ENCODE peak calls at places on chromosomes 3 and 15, in five cellular contexts. E, W, J, F and Q are unnamed samples.

GRCh38 chr15:34359416-34359815 is 7.6 kb downstream of the LPCAT4 start:
- DNase-seq in E (no peak), W (no peak), J (peak), F (no peak), Q (no peak)

GRCh38 chr3:106206165-106206564 is 337.4 kb upstream of the CBLB start:
- DNase-seq in E (no peak), W (peak), J (peak), F (peak), Q (peak)

GRCh38 chr3:4866841-4867240 is 112.4 kb upstream of the BHLHE40 start:
- DNase-seq in E (no peak), W (peak), J (peak), F (peak), Q (peak)

GRCh38 chr3:72008226-72008996 is 223.5 kb upstream of the PROK2 start:
- DNase-seq in E (no peak), W (peak), J (no peak), F (peak), Q (peak)

GRCh38 chr3:100932491-100932890 is 60.7 kb downstream of the ABI3BP start:
- DNase-seq in E (no peak), W (peak), J (no peak), F (no peak), Q (no peak)

GRCh38 chr15:70488941-70489848 is 274.2 kb downstream of the UACA start:
- DNase-seq in E (no peak), W (no peak), J (no peak), F (no peak), Q (no peak)

GRCh38 chr3:143121240-143122088 is 1.9 kb downstream of the CHST2 start:
- DNase-seq in E (no peak), W (peak), J (peak), F (peak), Q (peak)

GRCh38 chr3:11530153-11530721 is 113.5 kb downstream of the VGLL4 start:
- DNase-seq in E (no peak), W (peak), J (no peak), F (peak), Q (peak)

GRCh38 chr3:184005981-184006507 is 11.6 kb downstream of the ABCC5 start:
- DNase-seq in E (peak), W (peak), J (peak), F (peak), Q (peak)

GRCh38 chr15:90873998-90874605 is 5.7 kb downstream of the FURIN start:
- DNase-seq in E (no peak), W (peak), J (no peak), F (no peak), Q (peak)

GRCh38 chr3:158663832-158664231 is 8.6 kb downstream of the LXN start:
- DNase-seq in E (no peak), W (no peak), J (no peak), F (no peak), Q (no peak)

GRCh38 chr3:23712656-23713559 is 92.8 kb upstream of the UBE2E1 start:
- DNase-seq in E (peak), W (peak), J (no peak), F (peak), Q (peak)

GRCh38 chr3:171353423-171353822 is 106.8 kb downstream of the TNIK start:
- DNase-seq in E (no peak), W (peak), J (no peak), F (no peak), Q (no peak)

GRCh38 chr3:153974614-153975013 is 146.6 kb upstream of the ARHGEF26 start:
- DNase-seq in E (no peak), W (no peak), J (no peak), F (no peak), Q (no peak)

GRCh38 chr3:187744169-187745151 is 808 bp downstream of the BCL6 start:
- DNase-seq in E (no peak), W (peak), J (peak), F (peak), Q (peak)

GRCh38 chr3:77825045-77825827 is 785.3 kb downstream of the ROBO2 start:
- DNase-seq in E (peak), W (peak), J (peak), F (peak), Q (peak)

GRCh38 chr15:41494190-41494921 is 682 bp downstream of the ITPKA start:
- DNase-seq in E (no peak), W (no peak), J (peak), F (no peak), Q (no peak)

GRCh38 chr15:41493902-41494189 is 172 bp downstream of the ITPKA start:
- DNase-seq in E (no peak), W (no peak), J (no peak), F (no peak), Q (no peak)

GRCh38 chr15:41495736-41496599 is 2.3 kb downstream of the ITPKA start:
- DNase-seq in E (no peak), W (no peak), J (peak), F (no peak), Q (no peak)

GRCh38 chr15:41493205-41493901 is at the start of gene ITPKA:
- DNase-seq in E (peak), W (peak), J (peak), F (peak), Q (peak)

DNA sequence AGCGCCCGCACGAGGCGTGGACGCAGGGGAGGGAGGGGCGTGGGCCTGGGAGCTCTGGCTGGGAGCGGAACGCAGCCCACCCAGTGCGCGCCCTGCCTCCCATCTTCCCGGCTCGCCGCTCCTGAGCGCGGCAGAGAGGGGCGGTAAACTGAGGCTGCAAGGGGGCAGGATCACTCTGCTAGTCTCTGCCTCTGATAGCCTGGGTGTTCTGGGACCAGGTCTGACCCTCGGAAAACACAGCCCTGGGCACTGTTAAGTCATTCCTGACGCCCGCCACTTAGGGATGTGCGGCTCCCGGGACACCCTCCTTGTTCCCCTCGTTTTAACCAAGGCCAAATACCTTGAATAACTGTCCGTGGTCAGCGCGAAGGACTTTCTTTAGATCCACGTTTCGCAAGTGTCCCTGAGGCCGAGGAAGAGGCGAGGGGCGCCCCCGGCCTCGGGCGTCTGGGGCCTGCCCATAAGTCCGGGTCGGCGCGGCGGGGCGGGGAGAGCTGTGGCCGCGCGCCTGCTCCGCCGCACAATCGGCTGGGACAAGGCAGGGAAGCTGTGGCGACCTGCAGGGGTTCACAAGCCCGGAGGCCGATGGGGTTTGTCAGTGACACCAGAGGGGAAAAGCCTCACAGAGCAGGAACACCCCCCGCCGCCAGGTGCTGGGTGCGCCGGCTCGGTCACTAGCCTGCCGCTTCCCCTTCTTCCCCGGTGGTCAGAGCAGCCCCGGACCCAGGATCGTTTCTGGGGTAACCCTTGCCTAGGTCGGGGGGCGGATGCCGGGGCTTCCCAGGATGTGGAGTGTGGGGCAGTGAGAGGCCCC is 1.5 kb downstream of the ITPKA start:
- DNase-seq in E (no peak), W (no peak), J (peak), F (no peak), Q (no peak)
- H3K4me3 ChIP-seq in E (no peak), W (peak), J (peak), F (no peak), Q (peak)

GRCh38 chr15:51621917-51622268 is 678 bp downstream of the DMXL2 start:
- DNase-seq in E (peak), W (peak), J (peak), F (peak), Q (peak)
- TF ChIP-seq CTCF in E (no peak), W (peak), J (no peak), F (peak), Q (peak)

DNA sequence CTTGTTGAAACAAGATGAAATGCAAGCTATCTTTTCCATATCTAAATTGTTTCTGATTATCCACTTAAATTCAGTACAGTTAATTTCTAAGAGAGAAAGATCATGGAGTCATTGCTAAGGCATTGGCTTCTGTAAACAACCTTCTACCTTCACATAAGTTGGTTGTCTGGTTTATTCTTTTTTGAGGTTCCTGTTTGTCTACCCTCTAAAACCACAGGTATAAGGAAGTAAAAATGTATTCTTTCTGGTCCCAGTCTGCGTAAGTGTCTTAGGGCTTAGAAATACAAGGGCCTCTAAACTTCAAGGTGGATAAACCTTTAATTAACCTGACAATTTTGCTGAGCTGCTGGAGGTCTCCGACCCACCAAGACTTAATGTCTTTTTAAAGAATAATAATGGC is 3.6 kb upstream of the ATOSA start:
- DNase-seq in E (no peak), W (no peak), J (no peak), F (no peak), Q (no peak)
- H3K4me3 ChIP-seq in E (no peak), W (no peak), J (no peak), F (no peak), Q (no peak)

DNA sequence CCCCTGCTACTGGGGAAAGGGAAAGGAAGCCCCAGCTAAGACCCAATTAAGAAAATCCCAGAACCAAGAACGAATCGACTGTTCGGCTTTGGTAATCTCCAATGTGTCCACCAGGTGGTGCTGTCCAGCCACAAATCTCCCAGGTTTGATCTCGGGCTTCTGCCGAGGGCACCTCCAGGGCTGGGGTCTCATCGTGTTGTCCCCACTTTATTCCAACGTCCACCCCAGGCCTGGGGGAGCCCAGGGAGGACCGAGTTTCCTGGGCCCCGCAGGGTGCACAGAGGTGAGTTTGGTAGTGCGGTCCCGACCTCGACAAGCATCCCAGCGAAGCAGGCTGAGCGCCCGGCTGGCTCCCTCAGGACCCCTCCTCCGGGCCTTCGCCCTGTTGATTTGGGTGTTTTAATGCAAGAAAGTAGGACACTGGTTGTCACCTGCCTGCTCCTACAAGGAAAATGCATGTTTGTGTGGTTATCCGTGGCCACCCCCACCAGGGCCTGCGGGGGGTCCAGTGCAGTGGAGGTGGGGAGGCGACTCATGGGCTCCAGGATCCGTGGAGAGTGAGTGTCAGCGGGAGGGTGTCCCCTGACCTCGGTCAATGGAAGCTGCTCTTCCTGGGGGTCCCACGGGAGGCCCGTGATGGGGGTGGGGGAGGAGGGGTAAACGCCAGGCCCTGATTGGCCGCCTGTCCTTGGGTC is 185.0 kb downstream of the GOLGA6L6 start:
- DNase-seq in E (no peak), W (no peak), J (peak), F (no peak), Q (peak)
- TF ChIP-seq CTCF in E (no peak), W (peak), J (peak), F (peak), Q (peak)

GRCh38 chr3:128881576-128881975 is 2.2 kb downstream of the ACAD9 start:
- DNase-seq in E (no peak), W (no peak), J (no peak), F (no peak), Q (no peak)
- H3K4me3 ChIP-seq in E (no peak), W (no peak), J (no peak), F (no peak), Q (no peak)

GRCh38 chr15:85760531-85761371 is 34.0 kb downstream of the KLHL25 start:
- DNase-seq in E (no peak), W (no peak), J (no peak), F (no peak), Q (no peak)
- TF ChIP-seq CTCF in E (no peak), W (no peak), J (no peak), F (no peak), Q (peak)

DNA sequence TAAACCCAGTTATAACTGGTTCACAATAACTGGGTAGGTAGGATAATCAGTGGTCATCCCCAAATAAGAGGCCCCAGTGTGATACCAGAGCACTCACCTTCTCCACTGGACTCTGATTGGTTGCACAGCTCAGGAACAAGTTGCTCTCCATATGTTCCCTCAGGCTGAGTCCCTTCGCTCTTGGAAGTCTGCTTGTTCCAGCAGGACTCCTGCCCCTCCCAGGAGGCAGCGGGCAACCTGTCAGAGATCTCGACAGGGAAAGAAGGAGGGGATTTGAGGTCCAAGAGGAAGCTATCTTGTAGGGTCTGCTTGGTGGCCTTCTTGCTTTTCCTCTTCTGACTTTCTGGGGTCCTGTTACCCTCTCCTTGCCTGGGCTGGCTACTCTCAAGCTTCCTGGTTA is 51.6 kb upstream of the HEG1 start:
- DNase-seq in E (no peak), W (no peak), J (no peak), F (no peak), Q (peak)
- H3K4me3 ChIP-seq in E (no peak), W (no peak), J (no peak), F (no peak), Q (peak)

DNA sequence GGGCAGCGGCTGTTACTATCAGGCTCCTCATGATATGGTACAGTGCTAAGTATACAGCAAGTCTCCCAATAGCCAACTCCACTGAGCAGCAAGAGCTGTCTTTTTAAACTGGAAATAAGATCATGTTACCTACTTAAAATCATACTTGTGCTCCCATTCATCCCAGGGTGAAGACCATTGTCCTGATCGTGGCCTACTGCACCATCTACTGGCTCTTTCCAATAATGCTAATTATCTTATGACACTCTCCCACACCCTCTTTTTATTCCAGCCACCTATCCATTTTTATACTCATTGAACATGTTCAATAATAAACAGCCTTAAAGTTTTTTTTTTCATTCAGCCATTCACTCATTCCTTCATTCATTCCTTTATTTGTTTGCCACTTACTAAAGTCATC is 117.7 kb downstream of the GBE1 start:
- DNase-seq in E (no peak), W (peak), J (no peak), F (peak), Q (peak)
- TF ChIP-seq CTCF in E (no peak), W (peak), J (no peak), F (peak), Q (peak)

DNA sequence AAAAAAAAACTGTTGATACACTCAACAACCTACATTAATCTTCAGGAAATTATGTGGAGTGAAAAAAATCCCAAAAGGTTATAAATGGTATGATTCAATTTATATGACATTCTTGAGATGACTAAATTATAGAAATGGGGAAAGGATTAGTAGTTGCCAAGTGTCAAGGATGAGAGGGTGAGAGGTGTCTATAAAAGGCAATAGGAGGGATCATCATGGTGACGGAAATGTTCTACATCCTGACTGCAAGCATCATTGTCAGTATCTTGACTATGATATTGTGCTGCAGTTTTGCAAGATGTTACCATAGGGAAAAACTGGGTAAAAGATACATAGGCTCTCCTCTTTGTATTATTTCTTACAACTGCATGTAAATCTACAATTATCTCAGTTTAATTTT is 125.6 kb downstream of the FRMD5 start:
- DNase-seq in E (no peak), W (no peak), J (no peak), F (no peak), Q (no peak)
- H3K4me3 ChIP-seq in E (no peak), W (no peak), J (no peak), F (no peak), Q (no peak)

DNA sequence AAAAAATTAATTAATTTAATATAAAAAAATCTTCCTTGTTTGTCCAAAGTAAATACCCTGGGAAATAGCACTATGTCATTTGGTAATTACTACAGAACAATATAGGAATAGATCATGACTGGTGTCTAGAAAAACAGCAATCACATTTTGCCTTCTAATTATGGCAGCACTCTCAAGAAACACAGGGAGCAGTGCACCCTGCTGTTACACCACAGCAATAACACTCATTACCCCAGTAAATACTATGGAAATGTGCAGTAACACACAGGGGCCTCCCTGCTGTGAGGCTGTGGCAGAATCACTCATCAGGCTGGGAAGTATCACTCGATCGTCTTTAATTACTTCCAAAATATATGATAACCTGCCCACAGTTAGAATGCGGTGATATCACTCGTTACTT is 646.0 kb downstream of the TUSC7 start:
- DNase-seq in E (no peak), W (peak), J (peak), F (peak), Q (peak)
- TF ChIP-seq CTCF in E (no peak), W (peak), J (no peak), F (peak), Q (peak)